ENCODE peak calls at places on chromosomes 11 and 22, in seven cellular contexts. H is AG04449; T is fibroblast of lung; U is aorta; E is CD8-positive, alpha-beta T cell; S is AG04450; Q is cardiac fibroblast. X is an unnamed sample.

GRCh38 chr11:61129608-61130523 is 27.6 kb downstream of the CD5 start:
- DNase-seq in H (peak; percentile 65), T (peak; percentile 81), U (peak; percentile 91), E (peak; percentile 88), S (peak; percentile 79), Q (peak; percentile 88), X (peak; percentile 58)

GRCh38 chr11:127195791-127196190 is 195.2 kb upstream of the KIRREL3 start:
- DNase-seq in H (no peak), T (no peak), U (no peak), E (no peak), S (no peak), Q (no peak), X (no peak)

GRCh38 chr22:28424427-28425080 is 255.1 kb downstream of the TTC28 start:
- DNase-seq in H (no peak), T (peak; percentile 60), U (no peak), E (no peak), S (peak; percentile 89), Q (peak; percentile 45), X (no peak)

GRCh38 chr22:46057206-46057605 is 80.2 kb upstream of the WNT7B start:
- DNase-seq in H (no peak), T (peak; percentile 57), U (peak; percentile 34), E (no peak), S (no peak), Q (peak; percentile 63), X (no peak)

GRCh38 chr11:121140369-121140768 is 39.3 kb downstream of the TECTA start:
- DNase-seq in H (no peak), T (no peak), U (no peak), E (no peak), S (no peak), Q (no peak), X (no peak)

GRCh38 chr11:87851234-87851633 is 324.0 kb downstream of the RAB38 start:
- DNase-seq in H (peak; percentile 42), T (peak; percentile 69), U (no peak), E (no peak), S (peak; percentile 11), Q (peak; percentile 64), X (peak; percentile 82)

GRCh38 chr11:67648140-67648795 is 2.3 kb downstream of the ACY3 start:
- DNase-seq in H (no peak), T (no peak), U (peak; percentile 38), E (no peak), S (no peak), Q (no peak), X (no peak)

GRCh38 chr11:44551456-44552139 is 13.9 kb upstream of the CD82 start:
- DNase-seq in H (no peak), T (no peak), U (no peak), E (no peak), S (no peak), Q (no peak), X (no peak)

GRCh38 chr11:44208976-44209603 is 100.8 kb downstream of the ALX4 start:
- DNase-seq in H (no peak), T (peak; percentile 32), U (no peak), E (no peak), S (no peak), Q (peak; percentile 64), X (no peak)

GRCh38 chr11:66418168-66418985 is 2.5 kb upstream of the NPAS4 start:
- DNase-seq in H (peak; percentile 82), T (peak; percentile 97), U (peak; percentile 91), E (peak; percentile 23), S (peak; percentile 91), Q (peak; percentile 93), X (peak; percentile 77)

GRCh38 chr11:42524534-42525227 is 787.1 kb upstream of the API5 start:
- DNase-seq in H (no peak), T (peak; percentile 81), U (no peak), E (no peak), S (no peak), Q (peak; percentile 74), X (no peak)

GRCh38 chr11:106917973-106918372 is 100.3 kb downstream of the GUCY1A2 start:
- DNase-seq in H (no peak), T (no peak), U (no peak), E (no peak), S (no peak), Q (peak; percentile 32), X (no peak)

GRCh38 chr22:44386386-44387035 is 73.8 kb upstream of the SHISAL1 start:
- DNase-seq in H (no peak), T (no peak), U (peak; percentile 39), E (no peak), S (no peak), Q (no peak), X (no peak)

GRCh38 chr11:34052608-34053160 is 1.2 kb downstream of the CAPRIN1 start:
- DNase-seq in H (no peak), T (no peak), U (peak; percentile 54), E (peak; percentile 26), S (no peak), Q (no peak), X (no peak)

GRCh38 chr22:46589141-46589748 is 30.9 kb upstream of the GRAMD4 start:
- DNase-seq in H (no peak), T (no peak), U (no peak), E (no peak), S (no peak), Q (no peak), X (no peak)

GRCh38 chr11:32713496-32713895 is 81.0 kb downstream of the CCDC73 start:
- DNase-seq in H (no peak), T (peak; percentile 3), U (no peak), E (no peak), S (no peak), Q (peak; percentile 31), X (no peak)

GRCh38 chr11:131692151-131692550 is 321.7 kb downstream of the NTM start:
- DNase-seq in H (no peak), T (no peak), U (no peak), E (no peak), S (no peak), Q (no peak), X (no peak)

GRCh38 chr22:44179196-44179988 is 1.3 kb upstream of the PARVG start:
- DNase-seq in H (no peak), T (no peak), U (no peak), E (no peak), S (no peak), Q (no peak), X (no peak)

GRCh38 chr11:1130276-1131032 is 27.3 kb upstream of the MUC5AC start:
- DNase-seq in H (no peak), T (no peak), U (peak; percentile 32), E (no peak), S (no peak), Q (no peak), X (no peak)

GRCh38 chr22:27726726-27727449 is 74.7 kb downstream of the MN1 start:
- DNase-seq in H (no peak), T (peak; percentile 84), U (peak; percentile 81), E (no peak), S (no peak), Q (peak; percentile 93), X (peak; percentile 51)

GRCh38 chr11:95520765-95521542 is 268.6 kb downstream of the FAM76B start:
- DNase-seq in H (no peak), T (peak; percentile 65), U (no peak), E (no peak), S (no peak), Q (no peak), X (peak; percentile 89)

GRCh38 chr11:68503281-68503687 is 42.7 kb downstream of the PPP6R3 start:
- DNase-seq in H (no peak), T (no peak), U (no peak), E (no peak), S (no peak), Q (peak; percentile 21), X (no peak)

GRCh38 chr11:130523609-130524008 is 75.2 kb downstream of the ADAMTS15 start:
- DNase-seq in H (peak; percentile 29), T (peak; percentile 96), U (peak; percentile 62), E (no peak), S (peak; percentile 67), Q (peak; percentile 90), X (no peak)

GRCh38 chr11:126109941-126110731 is 47.5 kb upstream of the CDON start:
- DNase-seq in H (no peak), T (peak; percentile 83), U (peak; percentile 82), E (no peak), S (no peak), Q (no peak), X (no peak)

GRCh38 chr22:27195516-27195915 is 538.1 kb downstream of the MIAT start:
- DNase-seq in H (no peak), T (no peak), U (no peak), E (no peak), S (no peak), Q (no peak), X (no peak)

GRCh38 chr11:75597636-75598035 is 35.6 kb downstream of the SERPINH1 start:
- DNase-seq in H (no peak), T (no peak), U (no peak), E (no peak), S (no peak), Q (peak; percentile 43), X (no peak)
- H3K4me3 ChIP-seq in H (no peak overlapping the region), T (no peak overlapping the region), U (no peak overlapping the region), E (no peak overlapping the region), S (no peak overlapping the region), Q (no peak overlapping the region), X (no peak overlapping the region)

DNA sequence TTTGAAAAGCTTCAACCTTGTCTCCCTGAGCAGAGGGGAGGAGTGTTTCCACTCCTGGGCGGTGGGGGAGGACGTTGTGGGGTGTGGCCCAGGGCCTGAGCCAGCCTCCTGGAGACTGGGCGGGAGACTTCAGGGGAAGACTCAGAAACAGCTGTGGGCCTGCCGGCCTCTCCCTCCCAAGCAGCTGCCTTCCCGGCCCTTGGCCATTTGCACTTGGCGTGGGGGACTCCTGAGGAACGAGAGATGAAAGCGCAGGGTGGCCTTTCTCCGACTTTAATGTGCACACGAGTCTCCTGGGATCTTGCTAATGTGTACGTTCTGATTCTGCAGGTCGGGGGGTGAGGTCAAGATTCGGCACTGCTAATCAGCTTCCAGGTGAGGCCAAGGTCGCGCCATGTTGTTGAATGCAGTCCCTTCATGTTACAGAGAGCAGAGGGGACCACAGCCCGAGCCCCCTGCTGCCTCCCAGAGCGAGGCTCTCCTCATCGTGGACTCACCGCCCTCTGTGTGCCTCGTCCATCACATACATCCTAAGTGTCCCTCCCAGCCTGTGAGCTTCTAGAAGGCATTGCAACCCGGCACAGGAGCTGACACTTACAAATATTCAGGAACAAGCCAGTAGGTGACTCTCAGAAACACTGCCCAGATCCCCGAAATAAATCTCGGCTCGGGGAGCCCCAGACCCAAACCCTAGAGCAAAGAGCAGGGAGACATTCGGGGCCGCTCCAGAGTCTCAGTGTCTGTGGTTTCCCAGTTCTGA is 7.7 kb downstream of the LIF start:
- DNase-seq in H (no peak), T (peak; percentile 89), U (no peak), E (no peak), S (peak; percentile 65), Q (peak; percentile 70), X (no peak)
- H3K4me3 ChIP-seq in H (no peak overlapping the region), T (no peak overlapping the region), U (no peak overlapping the region), E (no peak overlapping the region), S (no peak overlapping the region), Q (no peak overlapping the region), X (no peak overlapping the region)

DNA sequence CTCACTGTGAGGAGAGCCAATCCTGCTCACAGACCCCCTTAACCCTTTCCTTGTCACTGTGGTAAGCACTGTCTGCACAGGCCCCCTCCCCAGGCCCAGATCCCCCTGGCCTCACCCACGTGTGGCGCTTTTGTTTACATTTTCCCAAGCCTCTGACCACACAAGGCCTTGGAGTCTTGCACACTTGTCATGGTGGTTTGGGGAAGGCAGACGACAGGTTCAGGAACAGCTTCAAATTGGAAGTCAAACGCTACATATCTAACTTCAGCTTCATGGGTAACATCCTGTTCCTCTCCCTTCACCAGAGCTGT is 68.8 kb upstream of the MYOD1 start:
- DNase-seq in H (no peak), T (no peak), U (no peak), E (no peak), S (no peak), Q (no peak), X (no peak)
- H3K4me3 ChIP-seq in H (no peak overlapping the region), T (no peak overlapping the region), U (no peak overlapping the region), E (no peak overlapping the region), S (no peak overlapping the region), Q (no peak overlapping the region), X (no peak overlapping the region)

GRCh38 chr11:74366576-74366975 is 31.7 kb downstream of the PGM2L1 start:
- DNase-seq in H (peak; percentile 65), T (peak; percentile 91), U (no peak), E (no peak), S (no peak), Q (peak; percentile 83), X (peak; percentile 87)
- H3K4me3 ChIP-seq in H (no peak overlapping the region), T (no peak overlapping the region), U (no peak overlapping the region), E (no peak overlapping the region), S (no peak overlapping the region), Q (no peak overlapping the region), X (no peak overlapping the region)

X was measured in retinal pigment epithelial cell.